ENCODE peak calls at places on chromosome 12, in four cellular contexts. B is spleen, W is breast epithelium, D is body of pancreas. H is an unnamed sample. For H3K4me1, the result is how much of the 10 kb centered on the place peaks cover.

GRCh38 chr12:27824126-27824842 is 44.2 kb upstream of the MANSC4 start:
- DNase-seq in B (no peak), W (no peak), D (no peak), H (no peak)

GRCh38 chr12:131619106-131619642 is 91.7 kb upstream of the SFSWAP start:
- DNase-seq in B (peak), W (no peak), D (no peak), H (no peak)

GRCh38 chr12:113403435-113404415 is at the start of gene SDS:
- DNase-seq in B (no peak), W (no peak), D (peak), H (peak)

GRCh38 chr12:18907793-18908580 is 170.1 kb downstream of the CAPZA3 start:
- DNase-seq in B (no peak), W (no peak), D (no peak), H (no peak)

GRCh38 chr12:132405742-132406251 is 76.4 kb upstream of the GALNT9 start:
- DNase-seq in B (no peak), W (no peak), D (no peak), H (no peak)

GRCh38 chr12:93335603-93336162 is 42.0 kb upstream of the NUDT4 start:
- DNase-seq in B (no peak), W (no peak), D (no peak), H (no peak)

GRCh38 chr12:30725739-30726138 is 29.0 kb downstream of the CAPRIN2 start:
- DNase-seq in B (no peak), W (no peak), D (no peak), H (no peak)

GRCh38 chr12:30862486-30862885 is 64.1 kb upstream of the TSPAN11 start:
- DNase-seq in B (no peak), W (no peak), D (no peak), H (peak)

GRCh38 chr12:68236421-68237059 is 10.9 kb upstream of the IL26 start:
- DNase-seq in B (no peak), W (no peak), D (peak), H (no peak)

GRCh38 chr12:121893901-121894540 is 5.4 kb downstream of the PSMD9 start:
- DNase-seq in B (no peak), W (no peak), D (peak), H (no peak)

GRCh38 chr12:45290218-45290609 is 74.3 kb downstream of the ANO6 start:
- DNase-seq in B (no peak), W (no peak), D (no peak), H (no peak)

GRCh38 chr12:96186902-96187301 is 7.3 kb upstream of the ELK3 start:
- DNase-seq in B (no peak), W (no peak), D (no peak), H (no peak)

GRCh38 chr12:13887774-13888388 is 93.5 kb downstream of the GRIN2B start:
- DNase-seq in B (no peak), W (no peak), D (no peak), H (no peak)

GRCh38 chr12:58419905-58420304 is 478.5 kb downstream of the ATP23 start:
- DNase-seq in B (no peak), W (no peak), D (no peak), H (no peak)

GRCh38 chr12:57552306-57552651 is 2.4 kb downstream of the KIF5A start:
- DNase-seq in B (no peak), W (no peak), D (no peak), H (no peak)

GRCh38 chr12:20128926-20129325 is 239.4 kb upstream of the PDE3A start:
- DNase-seq in B (no peak), W (no peak), D (no peak), H (no peak)

GRCh38 chr12:25705256-25705655 is 152.2 kb upstream of the LMNTD1 start:
- DNase-seq in B (no peak), W (no peak), D (no peak), H (no peak)

GRCh38 chr12:24838531-24838950 is 110.4 kb downstream of the BCAT1 start:
- DNase-seq in B (no peak), W (no peak), D (peak), H (peak)

GRCh38 chr12:88558341-88558867 is 21.9 kb downstream of the KITLG start:
- DNase-seq in B (no peak), W (no peak), D (no peak), H (no peak)

GRCh38 chr12:65152012-65152411 is 17.4 kb upstream of the LEMD3 start:
- DNase-seq in B (no peak), W (no peak), D (no peak), H (no peak)

GRCh38 chr12:20950248-20950647 is 139.7 kb downstream of the SLCO1B3 start:
- DNase-seq in B (no peak), W (no peak), D (peak), H (no peak)

GRCh38 chr12:76878899-76879709 is at the start of gene CSRP2:
- DNase-seq in B (peak), W (peak), D (peak), H (peak)

GRCh38 chr12:643478-644292 is 19.6 kb downstream of the NINJ2 start:
- DNase-seq in B (peak), W (no peak), D (peak), H (peak)

GRCh38 chr12:57549909-57550627 is at the start of gene KIF5A:
- DNase-seq in B (peak), W (no peak), D (no peak), H (no peak)

GRCh38 chr12:12008931-12009611 is 61.7 kb upstream of the BCL2L14 start:
- DNase-seq in B (no peak), W (no peak), D (peak), H (no peak)

GRCh38 chr12:110966081-110966760 is 45.8 kb upstream of the MYL2 start:
- DNase-seq in B (no peak), W (no peak), D (no peak), H (no peak)

GRCh38 chr12:62605972-62606371 is 139.3 kb downstream of the MON2 start:
- DNase-seq in B (no peak), W (no peak), D (no peak), H (no peak)

GRCh38 chr12:24562761-24563392 is 386.0 kb downstream of the BCAT1 start:
- DNase-seq in B (peak), W (no peak), D (no peak), H (peak)

GRCh38 chr12:26732010-26732908 is 100.7 kb downstream of the ITPR2 start:
- DNase-seq in B (no peak), W (no peak), D (no peak), H (no peak)

GRCh38 chr12:65899289-65899688 is 75.0 kb downstream of the HMGA2 start:
- DNase-seq in B (no peak), W (no peak), D (no peak), H (no peak)

GRCh38 chr12:57751432-57751787 is 700 bp downstream of the CDK4 start:
- DNase-seq in B (no peak), W (no peak), D (no peak), H (no peak)

GRCh38 chr12:2960996-2961616 is 1.9 kb downstream of the TEAD4 start:
- DNase-seq in B (no peak), W (no peak), D (no peak), H (no peak)

GRCh38 chr12:13101854-13102375 is 1.6 kb downstream of the GSG1 start:
- DNase-seq in B (no peak), W (no peak), D (peak), H (no peak)

GRCh38 chr12:18723752-18724151 is 14.1 kb downstream of the PLCZ1 start:
- DNase-seq in B (no peak), W (no peak), D (no peak), H (no peak)

DNA sequence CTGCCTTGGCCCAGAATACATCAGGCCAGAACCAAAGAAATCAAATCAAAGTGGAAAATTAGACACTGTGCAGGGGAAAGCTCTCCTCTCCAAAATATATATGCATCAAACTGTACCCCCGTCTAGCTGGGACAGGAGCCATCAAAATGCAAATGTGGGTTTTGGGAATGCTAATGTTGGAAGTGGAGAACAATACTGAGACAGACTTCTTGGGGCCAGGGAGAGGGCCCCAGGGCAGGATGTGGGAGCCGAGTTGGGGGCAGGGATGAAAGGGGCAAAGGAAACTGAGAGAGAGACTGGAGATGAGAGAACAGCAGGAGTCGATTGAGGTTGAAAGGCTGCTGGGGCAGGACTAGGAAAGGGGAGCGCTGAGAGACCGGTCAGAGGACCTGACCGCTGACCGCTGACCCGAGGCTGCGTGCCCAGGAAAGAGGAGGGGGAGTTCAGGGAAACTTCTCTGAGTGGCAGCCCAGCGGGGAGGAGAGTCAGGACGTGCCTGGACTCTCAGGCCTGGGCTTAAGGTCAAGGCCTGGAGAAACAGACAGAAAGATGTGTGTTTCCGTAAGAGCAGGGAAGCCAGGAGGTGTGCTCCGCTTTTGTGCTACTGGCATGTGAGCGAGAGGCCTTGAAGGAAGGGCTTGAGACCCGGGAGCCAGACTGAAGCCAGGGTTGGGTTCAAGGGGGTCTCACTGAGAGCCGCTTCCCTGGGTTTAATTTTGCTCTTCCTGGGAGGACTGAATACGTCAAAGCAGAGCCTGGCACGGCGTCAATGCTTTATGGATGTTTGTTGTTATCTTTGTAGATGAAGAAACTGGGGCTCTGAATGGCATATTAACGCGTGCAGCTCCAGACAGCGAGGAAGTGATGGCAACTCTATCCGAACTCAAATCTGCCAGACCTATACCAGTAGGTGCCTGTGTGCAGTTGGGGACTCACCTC is 152.5 kb upstream of the PARP11 start:
- DNase-seq in B (no peak), W (no peak), D (no peak), H (no peak)
- H3K4me3 ChIP-seq in B (no peak), W (no peak), D (no peak), H (no peak)

DNA sequence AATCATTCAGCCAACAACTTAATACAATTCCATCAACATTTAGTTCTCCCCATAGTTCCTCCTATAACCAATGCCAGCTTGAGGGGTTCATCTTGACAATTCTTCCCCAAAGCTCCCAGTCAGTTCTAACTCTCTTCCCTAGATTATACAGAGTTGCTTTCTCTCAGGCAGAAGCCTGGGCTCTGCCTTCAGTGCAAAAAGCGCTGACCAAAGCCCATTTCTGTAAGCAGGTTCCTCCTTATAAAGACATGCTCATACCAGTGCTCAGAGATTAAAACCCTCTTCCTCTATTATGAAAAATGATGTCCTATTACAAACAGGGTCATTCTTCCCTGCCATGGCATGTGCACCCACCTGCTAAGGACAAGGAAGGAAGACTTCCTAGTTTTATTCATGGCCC is 16.2 kb downstream of the SPIC start:
- DNase-seq in B (no peak), W (no peak), D (peak), H (no peak)
- H3K4me1 ChIP-seq in B (under half), W (under half), D (under half), H (under half)

DNA sequence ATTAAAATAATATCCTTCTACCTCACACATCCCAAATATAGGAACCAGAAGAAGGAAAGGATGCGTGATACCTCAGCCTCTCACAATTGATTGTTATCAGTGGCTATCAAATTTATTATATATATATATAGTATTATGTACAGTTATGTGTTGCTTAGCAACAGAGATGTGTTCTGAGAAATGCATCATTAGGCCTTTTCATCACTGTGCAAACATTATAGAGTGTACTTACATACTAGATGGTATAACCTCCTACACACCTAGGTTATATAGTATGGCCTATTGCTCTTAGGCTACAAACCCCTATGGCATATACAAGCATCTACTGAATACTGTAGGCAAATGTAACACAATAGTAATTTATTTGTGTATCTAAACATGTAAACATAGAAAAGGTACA is 34.0 kb downstream of the PYM1 start:
- DNase-seq in B (no peak), W (no peak), D (no peak), H (no peak)
- H3K4me3 ChIP-seq in B (no peak), W (no peak), D (no peak), H (no peak)

GRCh38 chr12:79919762-79920161 is 15.1 kb downstream of the PPP1R12A start:
- DNase-seq in B (no peak), W (no peak), D (no peak), H (no peak)
- H3K4me1 ChIP-seq in B (half or more), W (under half), D (under half), H (under half)

DNA sequence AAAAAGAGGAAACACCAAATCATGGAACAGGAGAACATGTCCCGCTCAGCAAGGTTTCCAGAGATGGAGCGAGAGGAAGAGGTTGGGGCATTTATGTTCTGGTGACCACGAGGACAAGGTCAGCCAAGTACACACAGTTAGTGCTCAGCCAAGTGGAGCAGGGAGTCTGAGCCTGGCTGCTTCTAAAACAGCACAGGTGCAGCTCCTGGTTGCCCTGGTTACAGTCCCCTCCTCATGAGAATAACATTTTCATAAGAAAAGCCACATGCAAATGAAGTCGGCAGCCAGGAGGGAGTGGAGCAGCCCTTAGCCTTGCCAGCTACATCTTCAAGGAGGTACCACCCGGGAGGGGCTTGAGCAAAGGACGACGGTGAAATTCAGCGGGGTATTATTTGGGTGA is 81.8 kb downstream of the NOS1 start:
- DNase-seq in B (no peak), W (no peak), D (no peak), H (no peak)
- H3K4me3 ChIP-seq in B (no peak), W (no peak), D (no peak), H (no peak)

GRCh38 chr12:53623526-53623925 is 2.7 kb downstream of the ATF7 start:
- DNase-seq in B (no peak), W (no peak), D (no peak), H (peak)
- H3K4me1 ChIP-seq in B (half or more), W (under half), D (under half), H (half or more)

H was measured in heart right ventricle.